ENCODE peak calls at places on chromosomes 4 and X, in seven cellular contexts. One of them, this sample, is unnamed.

GRCh38 chr4:134668237-134668636 is 466.6 kb upstream of the PABPC4L start:
- DNase-seq in H1: no peak
- DNase-seq in CD8-positive, alpha-beta memory T cell: no peak
- DNase-seq in mesendoderm: no peak
- DNase-seq in OCI-LY7: no peak
- DNase-seq in NCI-H1105: no peak
- DNase-seq in NCI-H1092 treated with DMSO at 0.1 percent for 48 hours: no peak
- DNase-seq in this sample: no peak

GRCh38 chr4:90215286-90215685 is 88.1 kb downstream of the CCSER1 start:
- DNase-seq in H1: no peak
- DNase-seq in CD8-positive, alpha-beta memory T cell: no peak
- DNase-seq in mesendoderm: no peak
- DNase-seq in OCI-LY7: no peak
- DNase-seq in NCI-H1105: no peak
- DNase-seq in NCI-H1092 treated with DMSO at 0.1 percent for 48 hours: no peak
- DNase-seq in this sample: no peak

GRCh38 chr4:109276482-109277095 is 25.9 kb downstream of the COL25A1 start:
- DNase-seq in H1: no peak
- DNase-seq in CD8-positive, alpha-beta memory T cell: no peak
- DNase-seq in mesendoderm: no peak
- DNase-seq in OCI-LY7: no peak
- DNase-seq in NCI-H1105: no peak
- DNase-seq in NCI-H1092 treated with DMSO at 0.1 percent for 48 hours: no peak
- DNase-seq in this sample: no peak

GRCh38 chrX:10176121-10177003 is 19.6 kb downstream of the CLCN4 start:
- DNase-seq in H1: no peak
- DNase-seq in CD8-positive, alpha-beta memory T cell: no peak
- DNase-seq in mesendoderm: no peak
- DNase-seq in OCI-LY7: no peak
- DNase-seq in NCI-H1105: no peak
- DNase-seq in NCI-H1092 treated with DMSO at 0.1 percent for 48 hours: no peak
- DNase-seq in this sample: no peak

GRCh38 chrX:3638280-3638873 is 75.1 kb downstream of the PRKX start:
- DNase-seq in H1: no peak
- DNase-seq in CD8-positive, alpha-beta memory T cell: no peak
- DNase-seq in mesendoderm: peak
- DNase-seq in OCI-LY7: peak
- DNase-seq in NCI-H1105: no peak
- DNase-seq in NCI-H1092 treated with DMSO at 0.1 percent for 48 hours: peak
- DNase-seq in this sample: peak

GRCh38 chr4:89284828-89285227 is 22.8 kb downstream of the GPRIN3 start:
- DNase-seq in H1: no peak
- DNase-seq in CD8-positive, alpha-beta memory T cell: no peak
- DNase-seq in mesendoderm: peak
- DNase-seq in OCI-LY7: no peak
- DNase-seq in NCI-H1105: no peak
- DNase-seq in NCI-H1092 treated with DMSO at 0.1 percent for 48 hours: no peak
- DNase-seq in this sample: no peak

GRCh38 chrX:119880552-119881437 is 9.2 kb downstream of the NDUFA1 start:
- DNase-seq in H1: no peak
- DNase-seq in CD8-positive, alpha-beta memory T cell: peak
- DNase-seq in mesendoderm: peak
- DNase-seq in OCI-LY7: peak
- DNase-seq in NCI-H1105: peak
- DNase-seq in NCI-H1092 treated with DMSO at 0.1 percent for 48 hours: peak
- DNase-seq in this sample: peak

GRCh38 chr4:148355442-148356123 is 86.6 kb downstream of the NR3C2 start:
- DNase-seq in H1: no peak
- DNase-seq in CD8-positive, alpha-beta memory T cell: no peak
- DNase-seq in mesendoderm: no peak
- DNase-seq in OCI-LY7: no peak
- DNase-seq in NCI-H1105: no peak
- DNase-seq in NCI-H1092 treated with DMSO at 0.1 percent for 48 hours: no peak
- DNase-seq in this sample: no peak

GRCh38 chr4:41478518-41478917 is 59.4 kb upstream of the LIMCH1 start:
- DNase-seq in H1: no peak
- DNase-seq in CD8-positive, alpha-beta memory T cell: no peak
- DNase-seq in mesendoderm: no peak
- DNase-seq in OCI-LY7: no peak
- DNase-seq in NCI-H1105: no peak
- DNase-seq in NCI-H1092 treated with DMSO at 0.1 percent for 48 hours: no peak
- DNase-seq in this sample: no peak

GRCh38 chr4:3704669-3705068 is 61.5 kb upstream of the ADRA2C start:
- DNase-seq in H1: no peak
- DNase-seq in CD8-positive, alpha-beta memory T cell: no peak
- DNase-seq in mesendoderm: no peak
- DNase-seq in OCI-LY7: no peak
- DNase-seq in NCI-H1105: no peak
- DNase-seq in NCI-H1092 treated with DMSO at 0.1 percent for 48 hours: no peak
- DNase-seq in this sample: no peak

GRCh38 chr4:139655116-139655515 is 10.5 kb upstream of the MGST2 start:
- DNase-seq in H1: no peak
- DNase-seq in CD8-positive, alpha-beta memory T cell: no peak
- DNase-seq in mesendoderm: peak
- DNase-seq in OCI-LY7: peak
- DNase-seq in NCI-H1105: no peak
- DNase-seq in NCI-H1092 treated with DMSO at 0.1 percent for 48 hours: peak
- DNase-seq in this sample: no peak

GRCh38 chrX:11968470-11968869 is 169.8 kb upstream of the FRMPD4 start:
- DNase-seq in H1: no peak
- DNase-seq in CD8-positive, alpha-beta memory T cell: no peak
- DNase-seq in mesendoderm: peak
- DNase-seq in OCI-LY7: no peak
- DNase-seq in NCI-H1105: no peak
- DNase-seq in NCI-H1092 treated with DMSO at 0.1 percent for 48 hours: peak
- DNase-seq in this sample: no peak

GRCh38 chrX:48530736-48531135 is 8.8 kb upstream of the TBC1D25 start:
- DNase-seq in H1: no peak
- DNase-seq in CD8-positive, alpha-beta memory T cell: no peak
- DNase-seq in mesendoderm: no peak
- DNase-seq in OCI-LY7: no peak
- DNase-seq in NCI-H1105: no peak
- DNase-seq in NCI-H1092 treated with DMSO at 0.1 percent for 48 hours: no peak
- DNase-seq in this sample: no peak